ENCODE peak calls at places on chromosomes 4 and X, in ten cellular contexts. A, H, V, U, D, I, L, S, M and E are unnamed samples.

GRCh38 chrX:74382613-74383012 is 38.7 kb upstream of the SLC16A2 start:
- DNase-seq in A (peak), H (peak), V (no peak), U (peak), D (peak), I (peak), L (peak), S (peak), M (peak), E (peak)

GRCh38 chr4:2968381-2968780 is 5.0 kb downstream of the GRK4 start:
- DNase-seq in A (no peak), H (no peak), V (no peak), U (no peak), D (no peak), I (no peak), L (no peak), S (no peak), M (peak), E (no peak)

GRCh38 chr4:99381588-99382175 is 29.1 kb upstream of the ADH1C start:
- DNase-seq in A (no peak), H (no peak), V (no peak), U (no peak), D (no peak), I (no peak), L (no peak), S (no peak), M (no peak), E (no peak)

GRCh38 chrX:41334866-41335589 is 1.1 kb downstream of the DDX3X start:
- DNase-seq in A (peak), H (peak), V (peak), U (peak), D (peak), I (peak), L (peak), S (peak), M (peak), E (no peak)

GRCh38 chr4:167100120-167100519 is 134.2 kb downstream of the SPOCK3 start:
- DNase-seq in A (no peak), H (no peak), V (no peak), U (no peak), D (no peak), I (peak), L (no peak), S (no peak), M (peak), E (no peak)

GRCh38 chr4:66097271-66097670 is 427.0 kb upstream of the EPHA5 start:
- DNase-seq in A (no peak), H (no peak), V (no peak), U (no peak), D (no peak), I (no peak), L (no peak), S (no peak), M (no peak), E (no peak)

GRCh38 chr4:61462451-61463326 is 262.6 kb downstream of the ADGRL3 start:
- DNase-seq in A (no peak), H (no peak), V (no peak), U (no peak), D (no peak), I (peak), L (no peak), S (no peak), M (no peak), E (no peak)

GRCh38 chrX:20205927-20206708 is 60.6 kb downstream of the RPS6KA3 start:
- DNase-seq in A (no peak), H (no peak), V (no peak), U (no peak), D (no peak), I (no peak), L (no peak), S (no peak), M (no peak), E (no peak)

GRCh38 chrX:153530411-153531145 is 13.1 kb downstream of the ATP2B3 start:
- DNase-seq in A (no peak), H (no peak), V (no peak), U (no peak), D (no peak), I (no peak), L (no peak), S (no peak), M (no peak), E (no peak)

GRCh38 chr4:152039085-152039484 is 278.3 kb upstream of the GATB start:
- DNase-seq in A (no peak), H (no peak), V (peak), U (no peak), D (no peak), I (peak), L (no peak), S (no peak), M (peak), E (no peak)

GRCh38 chrX:104565791-104566687 is at the start of gene IL1RAPL2:
- DNase-seq in A (no peak), H (no peak), V (no peak), U (no peak), D (peak), I (peak), L (no peak), S (peak), M (peak), E (peak)

GRCh38 chrX:155767101-155767878 is 113.9 kb upstream of the VAMP7 start:
- DNase-seq in A (no peak), H (no peak), V (no peak), U (peak), D (peak), I (peak), L (peak), S (no peak), M (peak), E (peak)

GRCh38 chr4:41426523-41426922 is 111.4 kb upstream of the LIMCH1 start:
- DNase-seq in A (no peak), H (no peak), V (no peak), U (no peak), D (no peak), I (no peak), L (no peak), S (no peak), M (peak), E (no peak)

GRCh38 chrX:54237014-54237413 is 54.0 kb upstream of the FAM120C start:
- DNase-seq in A (no peak), H (no peak), V (no peak), U (no peak), D (no peak), I (no peak), L (no peak), S (no peak), M (no peak), E (no peak)

GRCh38 chr4:84648863-84649647 is 66.1 kb downstream of the CDS1 start:
- DNase-seq in A (no peak), H (no peak), V (no peak), U (no peak), D (no peak), I (no peak), L (no peak), S (no peak), M (no peak), E (no peak)

GRCh38 chrX:140572724-140573123 is 67.9 kb upstream of the SOX3 start:
- DNase-seq in A (peak), H (no peak), V (no peak), U (no peak), D (no peak), I (peak), L (no peak), S (no peak), M (peak), E (peak)

GRCh38 chr4:121728066-121728465 is 31.3 kb upstream of the ANXA5 start:
- DNase-seq in A (no peak), H (no peak), V (no peak), U (no peak), D (no peak), I (peak), L (no peak), S (no peak), M (peak), E (no peak)

GRCh38 chr4:123995939-123996338 is 599.3 kb downstream of the SPRY1 start:
- DNase-seq in A (no peak), H (no peak), V (no peak), U (no peak), D (no peak), I (peak), L (no peak), S (no peak), M (peak), E (no peak)

GRCh38 chr4:108804648-108805273 is 41.9 kb upstream of the ETNPPL start:
- DNase-seq in A (no peak), H (no peak), V (no peak), U (no peak), D (no peak), I (no peak), L (no peak), S (no peak), M (no peak), E (no peak)

GRCh38 chrX:21741869-21742701 is 15.8 kb downstream of the SMPX start:
- DNase-seq in A (no peak), H (no peak), V (no peak), U (no peak), D (no peak), I (peak), L (no peak), S (no peak), M (no peak), E (no peak)

GRCh38 chrX:36957425-36958328 is 50.5 kb upstream of the FAM47C start:
- DNase-seq in A (no peak), H (no peak), V (no peak), U (no peak), D (peak), I (no peak), L (no peak), S (no peak), M (no peak), E (peak)

GRCh38 chr4:95693594-95693993 is 144.8 kb upstream of the UNC5C start:
- DNase-seq in A (no peak), H (no peak), V (no peak), U (no peak), D (no peak), I (peak), L (no peak), S (no peak), M (peak), E (no peak)

GRCh38 chr4:184464759-184465454 is 9.4 kb downstream of the IRF2 start:
- DNase-seq in A (no peak), H (no peak), V (no peak), U (no peak), D (no peak), I (no peak), L (no peak), S (no peak), M (no peak), E (no peak)

GRCh38 chr4:126611900-126612299 is 1020.9 kb upstream of the INTU start:
- DNase-seq in A (no peak), H (no peak), V (no peak), U (no peak), D (no peak), I (peak), L (no peak), S (no peak), M (peak), E (no peak)

GRCh38 chr4:824461-825062 is 1.4 kb downstream of the CPLX1 start:
- DNase-seq in A (no peak), H (no peak), V (no peak), U (no peak), D (peak), I (no peak), L (no peak), S (no peak), M (peak), E (no peak)

GRCh38 chrX:54301516-54301915 is 56.3 kb downstream of the WNK3 start:
- DNase-seq in A (no peak), H (no peak), V (no peak), U (no peak), D (no peak), I (no peak), L (no peak), S (no peak), M (no peak), E (no peak)

GRCh38 chr4:152927737-152928136 is 8.4 kb upstream of the FHDC1 start:
- DNase-seq in A (no peak), H (no peak), V (no peak), U (no peak), D (no peak), I (no peak), L (no peak), S (no peak), M (no peak), E (no peak)

GRCh38 chrX:153627675-153628111 is 19.3 kb upstream of the DUSP9 start:
- DNase-seq in A (no peak), H (no peak), V (no peak), U (no peak), D (no peak), I (no peak), L (no peak), S (no peak), M (peak), E (no peak)

GRCh38 chrX:103688949-103689348 is 2.5 kb upstream of the MORF4L2 start:
- DNase-seq in A (no peak), H (no peak), V (no peak), U (no peak), D (no peak), I (peak), L (no peak), S (no peak), M (peak), E (peak)